ENCODE peak calls at places on chromosomes 1 and 21, in seven cellular contexts. I is DMS153, P is NAMALWA, F is nephron progenitor cell, J is MV-4-11, G is GM20000, R is astrocyte. Y is an unnamed sample.

GRCh38 chr1:44405041-44405803 is at the start of gene RNF220:
- DNase-seq in I (peak; percentile 78), P (no peak), F (peak; percentile 80), J (peak; percentile 28), G (peak; percentile 45), R (peak; percentile 71), Y (peak; percentile 50)

GRCh38 chr1:20029178-20029912 is 40.6 kb upstream of the PLA2G5 start:
- DNase-seq in I (no peak), P (no peak), F (no peak), J (no peak), G (no peak), R (no peak), Y (no peak)

GRCh38 chr1:109570414-109570813 is 22.0 kb downstream of the GNAI3 start:
- DNase-seq in I (no peak), P (no peak), F (no peak), J (no peak), G (no peak), R (peak; percentile 59), Y (no peak)

GRCh38 chr1:24089743-24090555 is 22.0 kb downstream of the MYOM3 start:
- DNase-seq in I (no peak), P (no peak), F (no peak), J (no peak), G (no peak), R (no peak), Y (peak; percentile 76)

GRCh38 chr1:234841710-234842231 is 231.8 kb upstream of the IRF2BP2 start:
- DNase-seq in I (no peak), P (no peak), F (no peak), J (peak; percentile 100), G (peak; percentile 64), R (no peak), Y (peak; percentile 79)

GRCh38 chr21:37712204-37712934 is 203.9 kb downstream of the KCNJ6 start:
- DNase-seq in I (peak; percentile 12), P (peak; percentile 86), F (peak; percentile 78), J (peak; percentile 62), G (peak; percentile 69), R (peak; percentile 37), Y (peak; percentile 74)

GRCh38 chr1:199404976-199405375 is 622.5 kb upstream of the NR5A2 start:
- DNase-seq in I (no peak), P (no peak), F (no peak), J (no peak), G (no peak), R (peak; percentile 45), Y (no peak)

GRCh38 chr1:22636369-22636768 is at the start of gene C1QA:
- DNase-seq in I (no peak), P (no peak), F (no peak), J (peak; percentile 91), G (no peak), R (no peak), Y (peak; percentile 84)

GRCh38 chr1:27601321-27601770 is 2.6 kb downstream of the AHDC1 start:
- DNase-seq in I (no peak), P (no peak), F (no peak), J (no peak), G (no peak), R (no peak), Y (no peak)

GRCh38 chr1:53517821-53518352 is 58.7 kb downstream of the DMRTB1 start:
- DNase-seq in I (no peak), P (no peak), F (peak; percentile 35), J (no peak), G (no peak), R (no peak), Y (no peak)

GRCh38 chr1:65230741-65231439 is 78.5 kb upstream of the DNAJC6 start:
- DNase-seq in I (peak; percentile 47), P (no peak), F (no peak), J (peak; percentile 32), G (no peak), R (no peak), Y (no peak)

GRCh38 chr1:231695439-231696255 is 69.1 kb downstream of the DISC1 start:
- DNase-seq in I (no peak), P (no peak), F (no peak), J (no peak), G (no peak), R (peak; percentile 59), Y (no peak)

GRCh38 chr21:35512321-35512720 is 463.2 kb upstream of the RUNX1 start:
- DNase-seq in I (no peak), P (no peak), F (no peak), J (peak; percentile 22), G (no peak), R (no peak), Y (no peak)

GRCh38 chr1:63867429-63868176 is 93.8 kb downstream of the ROR1 start:
- DNase-seq in I (no peak), P (no peak), F (no peak), J (no peak), G (no peak), R (no peak), Y (no peak)

GRCh38 chr1:12556368-12556930 is 61.6 kb downstream of the DHRS3 start:
- DNase-seq in I (no peak), P (no peak), F (no peak), J (peak; percentile 11), G (no peak), R (peak; percentile 95), Y (peak; percentile 69)

GRCh38 chr1:67749844-67750689 is 65.1 kb downstream of the GADD45A start:
- DNase-seq in I (peak; percentile 34), P (no peak), F (no peak), J (peak; percentile 13), G (no peak), R (peak; percentile 90), Y (no peak)

GRCh38 chr1:167210966-167211674 is 9.6 kb upstream of the POU2F1 start:
- DNase-seq in I (no peak), P (no peak), F (no peak), J (no peak), G (no peak), R (no peak), Y (no peak)

GRCh38 chr1:47903723-47904122 is 93.5 kb downstream of the TRABD2B start:
- DNase-seq in I (no peak), P (no peak), F (no peak), J (no peak), G (no peak), R (no peak), Y (no peak)

GRCh38 chr1:67390041-67390887 is 39.9 kb downstream of the SERBP1 start:
- DNase-seq in I (no peak), P (no peak), F (no peak), J (no peak), G (no peak), R (peak; percentile 98), Y (no peak)

GRCh38 chr1:96660051-96660450 is 61.5 kb upstream of the PTBP2 start:
- DNase-seq in I (no peak), P (no peak), F (no peak), J (no peak), G (no peak), R (peak; percentile 10), Y (no peak)

GRCh38 chr21:28826569-28826968 is 166.1 kb downstream of the LTN1 start:
- DNase-seq in I (no peak), P (no peak), F (no peak), J (no peak), G (no peak), R (no peak), Y (no peak)

GRCh38 chr1:98053471-98054366 is 132.9 kb upstream of the DPYD start:
- DNase-seq in I (peak; percentile 31), P (peak; percentile 67), F (peak; percentile 84), J (peak; percentile 29), G (peak; percentile 81), R (peak; percentile 71), Y (peak; percentile 94)

GRCh38 chr1:24283326-24284155 is 35.6 kb upstream of the GRHL3 start:
- DNase-seq in I (no peak), P (no peak), F (no peak), J (no peak), G (no peak), R (peak; percentile 83), Y (no peak)

GRCh38 chr21:46109251-46110221 is 11.6 kb downstream of the COL6A2 start:
- DNase-seq in I (no peak), P (no peak), F (no peak), J (no peak), G (no peak), R (no peak), Y (peak; percentile 66)

GRCh38 chr1:201468501-201468843 is 516 bp downstream of the PHLDA3 start:
- DNase-seq in I (peak; percentile 32), P (no peak), F (peak; percentile 60), J (peak; percentile 20), G (peak; percentile 69), R (no peak), Y (no peak)

GRCh38 chr21:31530918-31531705 is 128.4 kb upstream of the SOD1 start:
- DNase-seq in I (peak; percentile 92), P (no peak), F (no peak), J (no peak), G (no peak), R (no peak), Y (no peak)

GRCh38 chr1:230308039-230308438 is 118.1 kb downstream of the PGBD5 start:
- DNase-seq in I (peak; percentile 58), P (no peak), F (no peak), J (no peak), G (no peak), R (peak; percentile 94), Y (peak; percentile 60)

GRCh38 chr1:51518033-51518729 is 885 bp downstream of the EPS15 start:
- DNase-seq in I (peak; percentile 60), P (peak; percentile 86), F (peak; percentile 37), J (no peak), G (peak; percentile 74), R (peak; percentile 6), Y (peak; percentile 79)

GRCh38 chr1:157377216-157377821 is 175.0 kb downstream of the FCRL5 start:
- DNase-seq in I (no peak), P (peak; percentile 67), F (peak; percentile 67), J (peak; percentile 26), G (no peak), R (no peak), Y (no peak)

GRCh38 chr21:27827972-27828371 is 861.1 kb upstream of the ADAMTS5 start:
- DNase-seq in I (no peak), P (no peak), F (no peak), J (no peak), G (no peak), R (no peak), Y (no peak)